ENCODE peak calls at places on chromosomes 13 and 19, in ten cellular contexts. One of them, this sample, is unnamed.
A peak's percentile ranks its signal among the peaks of the same experiment; 100 is the strongest.

GRCh38 chr19:33094504-33095067 is 13.6 kb downstream of the GPATCH1 start:
- DNase-seq in B cell: no peak
- DNase-seq in AG10803: no peak
- DNase-seq in foreskin fibroblast: no peak
- DNase-seq in GM23338: no peak
- DNase-seq in cardiac fibroblast: no peak
- DNase-seq in fibroblast of lung: no peak
- DNase-seq in epithelial cell of esophagus: peak; percentile 39
- DNase-seq in astrocyte of the cerebellum: no peak
- DNase-seq in left ventricle myocardium inferior: no peak
- DNase-seq in this sample: no peak

GRCh38 chr19:43731854-43732253 is 16.0 kb downstream of the IRGC start:
- DNase-seq in cardiac fibroblast: no peak
- DNase-seq in B cell: no peak
- DNase-seq in foreskin fibroblast: peak; percentile 14
- DNase-seq in AG10803: no peak
- DNase-seq in GM23338: no peak
- DNase-seq in left ventricle myocardium inferior: no peak
- DNase-seq in astrocyte of the cerebellum: peak; percentile 18
- DNase-seq in fibroblast of lung: no peak
- DNase-seq in epithelial cell of esophagus: no peak
- DNase-seq in this sample: no peak

GRCh38 chr19:31316201-31316951 is 32.9 kb downstream of the TSHZ3 start:
- DNase-seq in epithelial cell of esophagus: no peak
- DNase-seq in fibroblast of lung: peak; percentile 57
- DNase-seq in foreskin fibroblast: peak; percentile 58
- DNase-seq in GM23338: peak; percentile 59
- DNase-seq in left ventricle myocardium inferior: no peak
- DNase-seq in cardiac fibroblast: peak; percentile 79
- DNase-seq in B cell: no peak
- DNase-seq in astrocyte of the cerebellum: no peak
- DNase-seq in AG10803: peak; percentile 71
- DNase-seq in this sample: no peak

GRCh38 chr19:13794388-13794751 is 873 bp upstream of the ZSWIM4 start:
- DNase-seq in cardiac fibroblast: peak; percentile 95
- DNase-seq in AG10803: peak; percentile 98
- DNase-seq in foreskin fibroblast: peak; percentile 92
- DNase-seq in fibroblast of lung: peak; percentile 98
- DNase-seq in B cell: no peak
- DNase-seq in epithelial cell of esophagus: peak; percentile 68
- DNase-seq in astrocyte of the cerebellum: peak; percentile 96
- DNase-seq in left ventricle myocardium inferior: peak; percentile 83
- DNase-seq in GM23338: peak; percentile 39
- DNase-seq in this sample: no peak

GRCh38 chr19:28710278-28710677 is 502.7 kb downstream of the UQCRFS1 start:
- DNase-seq in B cell: peak; percentile 59
- DNase-seq in fibroblast of lung: peak; percentile 62
- DNase-seq in GM23338: peak; percentile 79
- DNase-seq in cardiac fibroblast: peak; percentile 84
- DNase-seq in AG10803: peak; percentile 74
- DNase-seq in foreskin fibroblast: peak; percentile 44
- DNase-seq in left ventricle myocardium inferior: no peak
- DNase-seq in epithelial cell of esophagus: peak; percentile 70
- DNase-seq in astrocyte of the cerebellum: peak; percentile 70
- DNase-seq in this sample: no peak

GRCh38 chr13:29849071-29849541 is 1.3 kb downstream of the UBL3 start:
- DNase-seq in astrocyte of the cerebellum: no peak
- DNase-seq in foreskin fibroblast: no peak
- DNase-seq in GM23338: peak; percentile 20
- DNase-seq in B cell: peak; percentile 70
- DNase-seq in left ventricle myocardium inferior: no peak
- DNase-seq in AG10803: peak; percentile 22
- DNase-seq in fibroblast of lung: peak; percentile 49
- DNase-seq in epithelial cell of esophagus: peak; percentile 49
- DNase-seq in cardiac fibroblast: peak; percentile 54
- DNase-seq in this sample: no peak

GRCh38 chr13:62846302-62846701 is 1430.7 kb upstream of the PCDH20 start:
- DNase-seq in cardiac fibroblast: peak; percentile 5
- DNase-seq in AG10803: no peak
- DNase-seq in epithelial cell of esophagus: peak; percentile 35
- DNase-seq in fibroblast of lung: peak; percentile 6
- DNase-seq in left ventricle myocardium inferior: no peak
- DNase-seq in astrocyte of the cerebellum: no peak
- DNase-seq in foreskin fibroblast: peak; percentile 10
- DNase-seq in B cell: no peak
- DNase-seq in GM23338: no peak
- DNase-seq in this sample: no peak

GRCh38 chr13:46053162-46054012 is 841 bp upstream of the ZC3H13 start:
- DNase-seq in left ventricle myocardium inferior: no peak
- DNase-seq in AG10803: no peak
- DNase-seq in cardiac fibroblast: no peak
- DNase-seq in fibroblast of lung: no peak
- DNase-seq in B cell: peak; percentile 10
- DNase-seq in epithelial cell of esophagus: no peak
- DNase-seq in astrocyte of the cerebellum: no peak
- DNase-seq in GM23338: peak; percentile 11
- DNase-seq in foreskin fibroblast: no peak
- DNase-seq in this sample: no peak

GRCh38 chr19:48367855-48368254 is 3.7 kb downstream of the SYNGR4 start:
- DNase-seq in AG10803: no peak
- DNase-seq in fibroblast of lung: no peak
- DNase-seq in astrocyte of the cerebellum: no peak
- DNase-seq in GM23338: no peak
- DNase-seq in cardiac fibroblast: no peak
- DNase-seq in epithelial cell of esophagus: no peak
- DNase-seq in foreskin fibroblast: no peak
- DNase-seq in left ventricle myocardium inferior: no peak
- DNase-seq in B cell: no peak
- DNase-seq in this sample: no peak

GRCh38 chr13:107906131-107906530 is 309.2 kb downstream of the LIG4 start:
- DNase-seq in foreskin fibroblast: no peak
- DNase-seq in AG10803: no peak
- DNase-seq in fibroblast of lung: no peak
- DNase-seq in B cell: no peak
- DNase-seq in left ventricle myocardium inferior: no peak
- DNase-seq in GM23338: no peak
- DNase-seq in epithelial cell of esophagus: no peak
- DNase-seq in astrocyte of the cerebellum: no peak
- DNase-seq in cardiac fibroblast: no peak
- DNase-seq in this sample: no peak

GRCh38 chr13:98216135-98216565 is 39.1 kb upstream of the RNF113B start:
- DNase-seq in left ventricle myocardium inferior: peak; percentile 39
- DNase-seq in cardiac fibroblast: peak; percentile 84
- DNase-seq in epithelial cell of esophagus: peak; percentile 60
- DNase-seq in astrocyte of the cerebellum: peak; percentile 82
- DNase-seq in B cell: no peak
- DNase-seq in foreskin fibroblast: peak; percentile 92
- DNase-seq in GM23338: no peak
- DNase-seq in fibroblast of lung: peak; percentile 91
- DNase-seq in AG10803: peak; percentile 83
- DNase-seq in this sample: no peak

GRCh38 chr13:34733720-34734119 is 208.3 kb upstream of the NBEA start:
- DNase-seq in AG10803: peak; percentile 74
- DNase-seq in epithelial cell of esophagus: peak; percentile 55
- DNase-seq in astrocyte of the cerebellum: no peak
- DNase-seq in left ventricle myocardium inferior: no peak
- DNase-seq in fibroblast of lung: peak; percentile 47
- DNase-seq in foreskin fibroblast: peak; percentile 19
- DNase-seq in B cell: no peak
- DNase-seq in cardiac fibroblast: peak; percentile 45
- DNase-seq in GM23338: no peak
- DNase-seq in this sample: no peak

GRCh38 chr13:23681253-23681652 is 111.0 kb downstream of the TNFRSF19 start:
- DNase-seq in foreskin fibroblast: no peak
- DNase-seq in AG10803: peak; percentile 60
- DNase-seq in GM23338: no peak
- DNase-seq in B cell: no peak
- DNase-seq in cardiac fibroblast: peak; percentile 73
- DNase-seq in left ventricle myocardium inferior: no peak
- DNase-seq in astrocyte of the cerebellum: no peak
- DNase-seq in epithelial cell of esophagus: peak; percentile 29
- DNase-seq in fibroblast of lung: peak; percentile 58
- DNase-seq in this sample: no peak

GRCh38 chr13:86922936-86923335 is 748.2 kb upstream of the SLITRK5 start:
- DNase-seq in AG10803: no peak
- DNase-seq in B cell: no peak
- DNase-seq in astrocyte of the cerebellum: no peak
- DNase-seq in foreskin fibroblast: no peak
- DNase-seq in GM23338: no peak
- DNase-seq in cardiac fibroblast: no peak
- DNase-seq in epithelial cell of esophagus: no peak
- DNase-seq in left ventricle myocardium inferior: no peak
- DNase-seq in fibroblast of lung: peak; percentile 42
- DNase-seq in this sample: no peak

GRCh38 chr19:21947775-21948174 is 63.0 kb downstream of the ZNF208 start:
- DNase-seq in B cell: no peak
- DNase-seq in astrocyte of the cerebellum: no peak
- DNase-seq in AG10803: no peak
- DNase-seq in fibroblast of lung: peak; percentile 6
- DNase-seq in epithelial cell of esophagus: peak; percentile 19
- DNase-seq in GM23338: peak; percentile 24
- DNase-seq in left ventricle myocardium inferior: no peak
- DNase-seq in cardiac fibroblast: peak; percentile 11
- DNase-seq in foreskin fibroblast: no peak
- DNase-seq in this sample: no peak

GRCh38 chr19:50204811-50205675 is 1.6 kb downstream of the MYH14 start:
- DNase-seq in cardiac fibroblast: no peak
- DNase-seq in epithelial cell of esophagus: peak; percentile 23
- DNase-seq in fibroblast of lung: no peak
- DNase-seq in AG10803: no peak
- DNase-seq in left ventricle myocardium inferior: peak; percentile 65
- DNase-seq in B cell: peak; percentile 50
- DNase-seq in GM23338: peak; percentile 96
- DNase-seq in foreskin fibroblast: no peak
- DNase-seq in astrocyte of the cerebellum: no peak
- DNase-seq in this sample: no peak

GRCh38 chr13:45925151-45925550 is 73.6 kb upstream of the SIAH3 start:
- DNase-seq in B cell: no peak
- DNase-seq in astrocyte of the cerebellum: no peak
- DNase-seq in GM23338: peak; percentile 8
- DNase-seq in AG10803: no peak
- DNase-seq in fibroblast of lung: no peak
- DNase-seq in left ventricle myocardium inferior: no peak
- DNase-seq in foreskin fibroblast: no peak
- DNase-seq in epithelial cell of esophagus: no peak
- DNase-seq in cardiac fibroblast: peak; percentile 15
- DNase-seq in this sample: no peak

GRCh38 chr13:51420681-51421476 is 32.0 kb downstream of the INTS6 start:
- DNase-seq in cardiac fibroblast: no peak
- DNase-seq in astrocyte of the cerebellum: no peak
- DNase-seq in B cell: no peak
- DNase-seq in foreskin fibroblast: no peak
- DNase-seq in epithelial cell of esophagus: no peak
- DNase-seq in left ventricle myocardium inferior: no peak
- DNase-seq in fibroblast of lung: no peak
- DNase-seq in GM23338: no peak
- DNase-seq in AG10803: no peak
- DNase-seq in this sample: no peak

DNA sequence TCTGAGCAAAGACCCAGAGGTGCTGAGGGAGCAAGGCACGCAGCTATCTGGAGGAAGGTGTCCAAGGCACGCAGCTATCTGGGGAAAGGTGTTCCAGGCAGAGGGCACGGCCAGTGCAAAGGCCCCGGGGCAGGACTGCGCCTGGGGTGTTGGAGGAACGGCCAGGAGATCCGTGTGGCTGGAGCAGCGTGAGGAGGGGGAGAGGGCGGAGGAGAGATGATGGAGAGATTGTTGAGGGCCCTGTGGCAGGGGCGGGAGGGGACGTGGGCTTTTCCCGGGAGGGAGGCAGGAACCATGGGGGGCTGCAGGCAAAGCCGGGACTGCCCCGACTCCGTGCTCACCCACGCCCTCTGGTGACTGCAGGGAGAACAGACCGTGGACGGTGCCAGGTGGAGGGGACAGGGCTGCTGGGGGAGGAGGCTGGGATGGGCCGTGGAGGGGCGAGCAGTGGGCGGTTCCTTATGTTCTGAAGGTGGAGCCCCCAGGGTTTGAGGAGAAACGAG is 13.3 kb upstream of the MISP start:
- DNase-seq in astrocyte of the cerebellum: no peak
- DNase-seq in AG10803: peak; percentile 9
- DNase-seq in GM23338: peak; percentile 87
- DNase-seq in cardiac fibroblast: peak; percentile 29
- DNase-seq in epithelial cell of esophagus: peak; percentile 27
- DNase-seq in B cell: peak; percentile 69
- DNase-seq in left ventricle myocardium inferior: no peak
- DNase-seq in foreskin fibroblast: no peak
- DNase-seq in fibroblast of lung: peak; percentile 16
- DNase-seq in this sample: peak; percentile 88
- TF ChIP-seq CTCF in astrocyte of the cerebellum: peak; percentile 66
- TF ChIP-seq CTCF in AG10803: peak; percentile 61
- TF ChIP-seq CTCF in GM23338: peak; percentile 80
- TF ChIP-seq CTCF in cardiac fibroblast: peak; percentile 70
- TF ChIP-seq CTCF in epithelial cell of esophagus: peak; percentile 54
- TF ChIP-seq CTCF in B cell: peak; percentile 54
- TF ChIP-seq CTCF in left ventricle myocardium inferior: peak; percentile 66
- TF ChIP-seq CTCF in foreskin fibroblast: peak; percentile 55
- TF ChIP-seq CTCF in fibroblast of lung: peak; percentile 62
- TF ChIP-seq CTCF in this sample: peak; percentile 45

GRCh38 chr13:36512771-36513170 is 80.5 kb downstream of the CCNA1 start:
- DNase-seq in foreskin fibroblast: no peak
- DNase-seq in fibroblast of lung: no peak
- DNase-seq in epithelial cell of esophagus: no peak
- DNase-seq in AG10803: no peak
- DNase-seq in GM23338: no peak
- DNase-seq in cardiac fibroblast: no peak
- DNase-seq in left ventricle myocardium inferior: no peak
- DNase-seq in astrocyte of the cerebellum: no peak
- DNase-seq in B cell: no peak
- DNase-seq in this sample: no peak

GRCh38 chr13:36509369-36509768 is 77.1 kb downstream of the CCNA1 start:
- DNase-seq in fibroblast of lung: no peak
- DNase-seq in GM23338: peak; percentile 80
- DNase-seq in astrocyte of the cerebellum: no peak
- DNase-seq in cardiac fibroblast: no peak
- DNase-seq in AG10803: no peak
- DNase-seq in left ventricle myocardium inferior: no peak
- DNase-seq in B cell: no peak
- DNase-seq in epithelial cell of esophagus: no peak
- DNase-seq in foreskin fibroblast: no peak
- DNase-seq in this sample: no peak
- TF ChIP-seq CTCF in fibroblast of lung: no peak
- TF ChIP-seq CTCF in GM23338: peak; percentile 61
- TF ChIP-seq CTCF in astrocyte of the cerebellum: peak; percentile 19
- TF ChIP-seq CTCF in cardiac fibroblast: peak; percentile 10
- TF ChIP-seq CTCF in AG10803: no peak
- TF ChIP-seq CTCF in left ventricle myocardium inferior: no peak
- TF ChIP-seq CTCF in B cell: no peak
- TF ChIP-seq CTCF in epithelial cell of esophagus: peak; percentile 2
- TF ChIP-seq CTCF in foreskin fibroblast: no peak
- TF ChIP-seq CTCF in this sample: no peak

GRCh38 chr19:40811478-40812341 is 12.7 kb downstream of the EGLN2 start:
- DNase-seq in fibroblast of lung: no peak
- DNase-seq in AG10803: no peak
- DNase-seq in GM23338: peak; percentile 60
- DNase-seq in cardiac fibroblast: no peak
- DNase-seq in foreskin fibroblast: no peak
- DNase-seq in left ventricle myocardium inferior: no peak
- DNase-seq in B cell: no peak
- DNase-seq in epithelial cell of esophagus: no peak
- DNase-seq in astrocyte of the cerebellum: no peak
- DNase-seq in this sample: no peak
- TF ChIP-seq CTCF in fibroblast of lung: no peak
- TF ChIP-seq CTCF in AG10803: no peak
- TF ChIP-seq CTCF in GM23338: peak; percentile 47
- TF ChIP-seq CTCF in cardiac fibroblast: no peak
- TF ChIP-seq CTCF in foreskin fibroblast: no peak
- TF ChIP-seq CTCF in left ventricle myocardium inferior: no peak
- TF ChIP-seq CTCF in B cell: peak; percentile 25
- TF ChIP-seq CTCF in epithelial cell of esophagus: no peak
- TF ChIP-seq CTCF in astrocyte of the cerebellum: no peak
- TF ChIP-seq CTCF in this sample: no peak

GRCh38 chr13:112616586-112617381 is 28.8 kb upstream of the TUBGCP3 start:
- DNase-seq in B cell: peak; percentile 19
- DNase-seq in astrocyte of the cerebellum: no peak
- DNase-seq in AG10803: peak; percentile 48
- DNase-seq in left ventricle myocardium inferior: no peak
- DNase-seq in GM23338: peak; percentile 75
- DNase-seq in fibroblast of lung: peak; percentile 23
- DNase-seq in epithelial cell of esophagus: peak; percentile 54
- DNase-seq in cardiac fibroblast: peak; percentile 61
- DNase-seq in foreskin fibroblast: peak; percentile 24
- DNase-seq in this sample: no peak
- TF ChIP-seq CTCF in B cell: peak; percentile 65
- TF ChIP-seq CTCF in astrocyte of the cerebellum: peak; percentile 67
- TF ChIP-seq CTCF in AG10803: peak; percentile 73
- TF ChIP-seq CTCF in left ventricle myocardium inferior: peak; percentile 73
- TF ChIP-seq CTCF in GM23338: peak; percentile 87
- TF ChIP-seq CTCF in fibroblast of lung: peak; percentile 71
- TF ChIP-seq CTCF in epithelial cell of esophagus: peak; percentile 67
- TF ChIP-seq CTCF in cardiac fibroblast: peak; percentile 66
- TF ChIP-seq CTCF in foreskin fibroblast: peak; percentile 60
- TF ChIP-seq CTCF in this sample: peak; percentile 39

This sample was measured in D721Med.